ENCODE peak calls at places on chromosomes 11 and 22, in four cellular contexts. F is astrocyte of the cerebellum; Z is skeletal muscle cell; U is CD4-positive, CD25-positive, alpha-beta regulatory T cell. D is an unnamed sample.

GRCh38 chr11:134074346-134074745 is 5.5 kb downstream of the JAM3 start:
- DNase-seq in Z (no peak), F (no peak), U (no peak), D (no peak)

GRCh38 chr11:109249597-109249996 is 172.4 kb upstream of the C11orf87 start:
- DNase-seq in U (no peak), Z (no peak), F (no peak), D (no peak)

GRCh38 chr11:9250139-9250582 is 15.0 kb downstream of the DENND5A start:
- DNase-seq in F (peak), Z (no peak), U (no peak), D (peak)

GRCh38 chr11:61152816-61153592 is 8.2 kb downstream of the VPS37C start:
- DNase-seq in U (no peak), Z (no peak), F (peak), D (no peak)

GRCh38 chr22:37103696-37104452 is 5.6 kb downstream of the TMPRSS6 start:
- DNase-seq in Z (no peak), F (no peak), U (no peak), D (no peak)

GRCh38 chr11:104852811-104853210 is 45.4 kb downstream of the CASP12 start:
- DNase-seq in U (no peak), Z (no peak), F (no peak), D (no peak)

GRCh38 chr11:77126861-77127673 is 979 bp upstream of the MYO7A start:
- DNase-seq in Z (no peak), U (peak), F (no peak), D (peak)

GRCh38 chr11:1150769-1151365 is 6.9 kb upstream of the MUC5AC start:
- DNase-seq in U (no peak), F (no peak), Z (no peak), D (no peak)

GRCh38 chr11:116930177-116930576 is 92.8 kb upstream of the APOA1 start:
- DNase-seq in F (peak), U (no peak), Z (no peak), D (peak)

GRCh38 chr11:126992065-126992803 is 8.3 kb downstream of the KIRREL3 start:
- DNase-seq in U (no peak), Z (peak), F (peak), D (no peak)

GRCh38 chr11:118910309-118911112 is 15.2 kb downstream of the BCL9L start:
- DNase-seq in U (peak), Z (peak), F (peak), D (peak)

GRCh38 chr22:27247691-27248434 is 553.7 kb downstream of the MN1 start:
- DNase-seq in Z (no peak), F (no peak), U (no peak), D (no peak)

GRCh38 chr22:25847451-25847850 is 105.5 kb downstream of the MYO18B start:
- DNase-seq in U (no peak), Z (no peak), F (no peak), D (no peak)

GRCh38 chr22:27937453-27937852 is 18.4 kb upstream of the PITPNB start:
- DNase-seq in F (no peak), U (no peak), Z (no peak), D (no peak)

GRCh38 chr22:29158546-29158945 is 47.1 kb upstream of the EMID1 start:
- DNase-seq in Z (no peak), U (no peak), F (peak), D (no peak)

GRCh38 chr11:55806248-55806647 is 4.9 kb upstream of the OR5L1 start:
- DNase-seq in U (no peak), Z (no peak), F (no peak), D (no peak)

GRCh38 chr11:30683176-30683575 is 97.0 kb upstream of the MPPED2 start:
- DNase-seq in U (no peak), F (no peak), Z (peak), D (no peak)

GRCh38 chr11:128716661-128717210 is 22.9 kb downstream of the FLI1 start:
- DNase-seq in U (peak), F (no peak), Z (no peak), D (peak)

GRCh38 chr22:23496445-23496833 is 83.7 kb downstream of the IGLL1 start:
- DNase-seq in F (no peak), U (no peak), Z (no peak), D (no peak)

GRCh38 chr22:48423481-48423901 is 1404.2 kb downstream of the BRD1 start:
- DNase-seq in F (no peak), Z (no peak), U (no peak), D (no peak)

GRCh38 chr11:27353593-27354358 is 9.2 kb downstream of the CCDC34 start:
- DNase-seq in Z (peak), U (no peak), F (no peak), D (no peak)

GRCh38 chr11:27040302-27041115 is at the start of gene BBOX1:
- DNase-seq in F (no peak), U (no peak), Z (no peak), D (no peak)

GRCh38 chr11:128297111-128297651 is 290.2 kb downstream of the ETS1 start:
- DNase-seq in U (peak), F (no peak), Z (no peak), D (no peak)